ENCODE peak calls at places on chromosome 19, in four cellular contexts. X, L, S and K are unnamed samples.

GRCh38 chr19:17348700-17349099 is 11.3 kb downstream of the GTPBP3 start:
- DNase-seq in X (peak), S (peak), L (peak), K (peak)

GRCh38 chr19:5480427-5480836 is 25.2 kb downstream of the ZNRF4 start:
- DNase-seq in L (no peak), X (no peak), S (peak), K (peak)

GRCh38 chr19:34171539-34171876 is 796 bp upstream of the LSM14A start:
- DNase-seq in X (no peak), S (no peak), L (peak), K (no peak)

GRCh38 chr19:35641515-35642151 is at the start of gene ETV2:
- DNase-seq in L (peak), S (peak), X (no peak), K (peak)

GRCh38 chr19:18046066-18046718 is 38.2 kb downstream of the ARRDC2 start:
- DNase-seq in X (no peak), S (peak), L (peak), K (no peak)

GRCh38 chr19:31350033-31350692 is 927 bp upstream of the TSHZ3 start:
- DNase-seq in X (no peak), L (no peak), S (no peak), K (no peak)

GRCh38 chr19:15863272-15863671 is 34.6 kb downstream of the CYP4F2 start:
- DNase-seq in X (no peak), L (no peak), S (no peak), K (no peak)

GRCh38 chr19:5002143-5002542 is 33.2 kb downstream of the KDM4B start:
- DNase-seq in S (no peak), L (peak), X (no peak), K (no peak)

GRCh38 chr19:35144600-35145436 is 1.8 kb downstream of the FXYD7 start:
- DNase-seq in S (peak), L (no peak), X (no peak), K (peak)

GRCh38 chr19:49403404-49404187 is 15.5 kb downstream of the KASH5 start:
- DNase-seq in L (peak), S (peak), X (no peak), K (peak)

GRCh38 chr19:17125728-17126677 is 50.4 kb downstream of the MYO9B start:
- DNase-seq in S (no peak), L (peak), X (no peak), K (no peak)

GRCh38 chr19:16342002-16342715 is 17.5 kb downstream of the KLF2 start:
- DNase-seq in L (no peak), X (no peak), S (no peak), K (no peak)

GRCh38 chr19:4717191-4717965 is 6.3 kb downstream of the DPP9 start:
- DNase-seq in X (no peak), L (peak), S (no peak), K (no peak)

GRCh38 chr19:3123088-3123721 is 12.6 kb upstream of the GNA15 start:
- DNase-seq in S (no peak), X (no peak), L (no peak), K (no peak)

GRCh38 chr19:39412100-39412866 is at the start of gene PLEKHG2:
- DNase-seq in X (peak), L (peak), S (peak), K (peak)

GRCh38 chr19:39412867-39413268 is 399 bp downstream of the PLEKHG2 start:
- DNase-seq in L (no peak), X (no peak), S (no peak), K (no peak)

GRCh38 chr19:39413269-39413902 is 917 bp downstream of the PLEKHG2 start:
- DNase-seq in S (peak), X (no peak), L (peak), K (no peak)

GRCh38 chr19:39415111-39416046 is 2.9 kb downstream of the PLEKHG2 start:
- DNase-seq in L (no peak), S (peak), X (no peak), K (peak)

GRCh38 chr19:39413903-39414608 is 1.6 kb downstream of the PLEKHG2 start:
- DNase-seq in X (no peak), L (peak), S (peak), K (no peak)
- H2AK5ac ChIP-seq in X (peak), L (peak), S (peak), K (no peak)

GRCh38 chr19:44874317-44874716 is 16.7 kb upstream of the TOMM40 start:
- DNase-seq in L (no peak), X (no peak), S (no peak), K (no peak)
- H2AK5ac ChIP-seq in L (no peak), X (no peak), S (no peak), K (no peak)

DNA sequence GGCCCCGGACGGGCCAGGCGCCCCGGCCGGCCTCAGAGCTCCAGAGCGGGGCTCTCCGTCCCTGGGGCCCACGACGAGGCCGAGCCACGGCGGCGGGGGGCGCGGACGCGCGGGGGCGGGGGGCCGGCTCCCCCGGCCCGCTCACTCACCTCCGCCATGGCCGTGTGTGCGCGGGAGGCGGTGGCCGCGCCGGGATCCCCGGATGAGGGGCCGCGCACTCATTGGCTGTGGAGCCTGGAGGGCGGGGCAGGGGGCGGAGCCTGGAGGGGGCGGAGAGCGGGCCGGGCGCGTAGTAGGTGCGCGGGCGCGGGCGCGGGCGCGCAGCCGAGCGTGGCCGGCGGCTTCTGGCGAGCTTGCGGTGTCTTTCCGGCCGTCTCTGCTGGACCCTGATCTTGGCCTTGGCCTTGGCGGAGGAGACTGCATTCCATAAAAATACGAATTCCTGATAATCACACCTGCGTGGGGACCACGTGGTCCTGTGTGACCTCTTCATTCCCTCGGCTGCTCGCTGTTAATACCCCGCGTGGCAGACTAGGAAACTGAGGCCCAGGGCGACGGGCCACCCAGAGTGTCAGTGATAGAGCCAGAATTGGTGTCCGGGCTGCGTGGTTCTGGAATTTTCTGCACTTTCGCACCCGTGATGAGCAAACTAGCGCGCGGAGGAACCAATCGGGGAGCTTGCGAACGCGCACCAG is at the start of gene MIER2:
- DNase-seq in X (peak), L (peak), S (peak), K (peak)
- H2AK5ac ChIP-seq in X (peak), L (peak), S (peak), K (no peak)

GRCh38 chr19:38386300-38386967 is 1.4 kb downstream of the GGN start:
- DNase-seq in X (no peak), L (no peak), S (no peak), K (no peak)

GRCh38 chr19:38386968-38387549 is 775 bp downstream of the GGN start:
- DNase-seq in X (no peak), L (no peak), S (no peak), K (no peak)

GRCh38 chr19:38388310-38389100 is at the start of gene SPRED3:
- DNase-seq in L (peak), X (no peak), S (no peak), K (no peak)

GRCh38 chr19:38389101-38389925 is 816 bp downstream of the SPRED3 start:
- DNase-seq in S (peak), L (peak), X (peak), K (peak)

DNA sequence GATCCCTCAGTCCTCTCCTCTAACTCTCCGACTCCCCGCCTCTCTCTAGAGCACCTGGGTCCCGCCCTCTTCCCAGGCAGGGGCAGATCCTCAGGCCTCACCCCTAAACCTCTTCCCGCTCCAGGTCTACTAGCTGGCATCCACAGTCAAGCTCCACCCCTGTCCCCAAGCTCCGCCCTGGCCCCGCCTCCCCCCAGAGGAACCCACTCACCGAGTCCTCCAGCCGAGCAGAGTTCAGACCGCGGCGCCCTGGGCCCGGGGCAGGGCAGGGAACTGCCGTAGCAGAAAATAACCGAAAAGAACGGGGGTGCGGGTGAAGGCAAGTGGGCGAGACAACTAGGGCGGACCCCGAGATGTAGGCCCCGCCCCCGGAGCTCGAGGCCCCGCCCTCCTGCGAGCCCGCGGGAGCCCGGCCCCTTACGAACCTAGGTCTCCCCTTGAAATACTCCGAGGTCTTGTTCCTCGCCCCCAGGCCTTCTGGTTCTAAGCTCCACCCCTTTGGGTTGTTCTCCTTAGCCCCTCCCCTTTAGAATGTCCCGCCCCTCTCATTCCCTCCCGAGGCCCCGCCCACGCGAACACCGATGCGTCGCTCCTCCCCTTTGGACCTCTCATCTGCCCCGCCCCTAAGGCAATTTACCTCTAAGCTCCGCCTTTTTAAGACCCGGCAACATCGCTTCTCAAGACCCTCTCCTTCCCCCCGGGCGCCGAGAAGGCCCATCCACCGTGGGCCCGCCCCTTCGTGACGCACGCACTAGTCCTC is at the start of gene GGN:
- DNase-seq in S (peak), L (peak), X (peak), K (peak)
- H2AK5ac ChIP-seq in S (no peak), L (peak), X (peak), K (no peak)